ENCODE peak calls at places on chromosome 5, in four cellular contexts. M is islet precursor cell, N is GM06990, T is nucleus accumbens. A is an unnamed sample.

GRCh38 chr5:96601811-96602244 is 60.3 kb upstream of the CAST start:
- DNase-seq in M (peak), N (peak), T (no peak), A (no peak)

GRCh38 chr5:16723821-16724220 is 107.0 kb upstream of the RETREG1 start:
- DNase-seq in M (no peak), N (no peak), T (no peak), A (no peak)

GRCh38 chr5:139577689-139578347 is 16.7 kb downstream of the UBE2D2 start:
- DNase-seq in M (no peak), T (no peak), N (no peak), A (no peak)

GRCh38 chr5:170865622-170866021 is 3.8 kb downstream of the RANBP17 start:
- DNase-seq in T (no peak), N (peak), M (no peak), A (no peak)

GRCh38 chr5:2047341-2047927 is 164.7 kb upstream of the IRX4 start:
- DNase-seq in M (no peak), T (no peak), N (no peak), A (no peak)

GRCh38 chr5:96070625-96071246 is 109.1 kb upstream of the ELL2 start:
- DNase-seq in N (no peak), M (no peak), T (no peak), A (no peak)

GRCh38 chr5:51208291-51208690 is 175.0 kb upstream of the ISL1 start:
- DNase-seq in T (no peak), M (no peak), N (no peak), A (no peak)

GRCh38 chr5:95471922-95472321 is 80.8 kb downstream of the FAM81B start:
- DNase-seq in N (no peak), T (no peak), M (no peak), A (no peak)

GRCh38 chr5:2929779-2930178 is 178.3 kb upstream of the IRX2 start:
- DNase-seq in T (no peak), M (peak), N (no peak), A (no peak)

GRCh38 chr5:164097747-164098146 is 592.3 kb downstream of the MAT2B start:
- DNase-seq in T (no peak), M (no peak), N (no peak), A (no peak)

GRCh38 chr5:2096827-2097226 is 214.1 kb upstream of the IRX4 start:
- DNase-seq in N (no peak), T (no peak), M (no peak), A (no peak)

GRCh38 chr5:472656-473343 is 29.8 kb downstream of the EXOC3 start:
- DNase-seq in T (peak), N (peak), M (peak), A (peak)

GRCh38 chr5:143030349-143030748 is 260.2 kb downstream of the ARHGAP26 start:
- DNase-seq in N (no peak), M (no peak), T (no peak), A (no peak)

GRCh38 chr5:180785151-180785781 is 17.3 kb downstream of the MGAT1 start:
- DNase-seq in N (no peak), M (no peak), T (no peak), A (no peak)

GRCh38 chr5:173753307-173754168 is 134.6 kb upstream of the CPEB4 start:
- DNase-seq in T (no peak), N (no peak), M (peak), A (no peak)

GRCh38 chr5:179355976-179356968 is 11.0 kb upstream of the ADAMTS2 start:
- DNase-seq in T (no peak), N (no peak), M (no peak), A (no peak)

GRCh38 chr5:97000391-97000790 is 64.5 kb downstream of the LNPEP start:
- DNase-seq in N (no peak), T (no peak), M (no peak), A (no peak)

GRCh38 chr5:91052977-91053732 is 330.0 kb downstream of the ARRDC3 start:
- DNase-seq in M (no peak), T (no peak), N (no peak), A (no peak)

GRCh38 chr5:154753792-154754191 is 1.4 kb upstream of the LARP1 start:
- DNase-seq in T (no peak), M (no peak), N (no peak), A (no peak)

GRCh38 chr5:161946911-161947310 is 99.0 kb downstream of the GABRA1 start:
- DNase-seq in N (no peak), T (no peak), M (no peak), A (no peak)

GRCh38 chr5:100854594-100854993 is 48.5 kb downstream of the ST8SIA4 start:
- DNase-seq in T (no peak), M (no peak), N (no peak), A (no peak)

GRCh38 chr5:59503223-59503622 is 390.3 kb downstream of the PDE4D start:
- DNase-seq in T (no peak), N (no peak), M (no peak), A (no peak)

GRCh38 chr5:157342822-157343402 is 77.0 kb downstream of the CYFIP2 start:
- DNase-seq in N (no peak), T (no peak), M (no peak), A (no peak)

GRCh38 chr5:142931896-142932686 is 161.9 kb downstream of the ARHGAP26 start:
- DNase-seq in T (no peak), N (no peak), M (no peak), A (no peak)

GRCh38 chr5:129906177-129906887 is 2.1 kb downstream of the CHSY3 start:
- DNase-seq in M (no peak), T (peak), N (no peak), A (no peak)

GRCh38 chr5:54742417-54742889 is 224.9 kb downstream of the SNX18 start:
- DNase-seq in N (no peak), M (peak), T (no peak), A (no peak)

GRCh38 chr5:157933005-157933404 is 74.1 kb upstream of the CLINT1 start:
- DNase-seq in M (no peak), N (no peak), T (no peak), A (no peak)

GRCh38 chr5:9297171-9297570 is 248.7 kb downstream of the SEMA5A start:
- DNase-seq in M (no peak), N (no peak), T (no peak), A (no peak)

GRCh38 chr5:120778491-120779293 is 314.6 kb downstream of the PRR16 start:
- DNase-seq in T (no peak), M (no peak), N (no peak), A (no peak)

GRCh38 chr5:56514246-56514645 is 281.1 kb upstream of the ANKRD55 start:
- DNase-seq in T (no peak), N (no peak), M (no peak), A (no peak)

GRCh38 chr5:1757511-1757910 is 42.1 kb downstream of the MRPL36 start:
- DNase-seq in N (no peak), T (no peak), M (peak), A (no peak)

GRCh38 chr5:177457239-177458121 is 10.9 kb downstream of the PRR7 start:
- DNase-seq in M (peak), T (peak), N (peak), A (no peak)

GRCh38 chr5:14034991-14035390 is 90.5 kb upstream of the DNAH5 start:
- DNase-seq in M (no peak), N (no peak), T (no peak), A (no peak)

GRCh38 chr5:149439899-149440655 is 61.0 kb upstream of the IL17B start:
- DNase-seq in T (peak), N (no peak), M (peak), A (no peak)

GRCh38 chr5:53265043-53265442 is 155.5 kb upstream of the MOCS2 start:
- DNase-seq in T (no peak), M (no peak), N (no peak), A (no peak)

GRCh38 chr5:94503677-94504076 is 114.7 kb downstream of the KIAA0825 start:
- DNase-seq in T (no peak), N (no peak), M (no peak), A (no peak)

GRCh38 chr5:107820339-107820880 is 149.7 kb upstream of the EFNA5 start:
- DNase-seq in M (no peak), T (no peak), N (no peak), A (no peak)

GRCh38 chr5:77852514-77853352 is 76.6 kb upstream of the TBCA start:
- DNase-seq in N (peak), T (peak), M (peak), A (no peak)